ENCODE peak calls at places on chromosomes 3 and 15, in four cellular contexts. One of them, this sample, is unnamed.

GRCh38 chr15:48721061-48721810 is 75.7 kb upstream of the FBN1 start:
- DNase-seq in brain microvascular endothelial cell: no peak
- DNase-seq in tibial nerve: no peak
- DNase-seq in heart left ventricle: no peak
- DNase-seq in this sample: no peak

GRCh38 chr15:86066174-86066829 is 13.4 kb upstream of the AGBL1 start:
- DNase-seq in tibial nerve: no peak
- DNase-seq in heart left ventricle: no peak
- DNase-seq in brain microvascular endothelial cell: no peak
- DNase-seq in this sample: no peak

GRCh38 chr3:19348929-19349564 is 200.7 kb downstream of the KCNH8 start:
- DNase-seq in tibial nerve: no peak
- DNase-seq in brain microvascular endothelial cell: peak
- DNase-seq in heart left ventricle: no peak
- DNase-seq in this sample: no peak

GRCh38 chr3:5330152-5330810 is 142.8 kb downstream of the EDEM1 start:
- DNase-seq in tibial nerve: no peak
- DNase-seq in brain microvascular endothelial cell: peak
- DNase-seq in heart left ventricle: no peak
- DNase-seq in this sample: no peak

GRCh38 chr15:57060799-57061198 is 142.4 kb downstream of the TCF12 start:
- DNase-seq in brain microvascular endothelial cell: peak
- DNase-seq in tibial nerve: no peak
- DNase-seq in heart left ventricle: no peak
- DNase-seq in this sample: no peak

GRCh38 chr3:107676469-107677309 is 153.9 kb downstream of the BBX start:
- DNase-seq in heart left ventricle: no peak
- DNase-seq in brain microvascular endothelial cell: no peak
- DNase-seq in tibial nerve: no peak
- DNase-seq in this sample: no peak

GRCh38 chr3:42505203-42505848 is 2.9 kb downstream of the VIPR1 start:
- DNase-seq in tibial nerve: no peak
- DNase-seq in heart left ventricle: no peak
- DNase-seq in brain microvascular endothelial cell: no peak
- DNase-seq in this sample: no peak

GRCh38 chr3:145191543-145191942 is 969.4 kb downstream of the PLOD2 start:
- DNase-seq in tibial nerve: no peak
- DNase-seq in heart left ventricle: no peak
- DNase-seq in brain microvascular endothelial cell: peak
- DNase-seq in this sample: no peak

GRCh38 chr3:13282528-13282985 is 137.6 kb downstream of the NUP210 start:
- DNase-seq in heart left ventricle: no peak
- DNase-seq in tibial nerve: no peak
- DNase-seq in brain microvascular endothelial cell: no peak
- DNase-seq in this sample: peak

GRCh38 chr3:102163039-102163817 is 271.6 kb upstream of the ZPLD1 start:
- DNase-seq in heart left ventricle: peak
- DNase-seq in tibial nerve: peak
- DNase-seq in brain microvascular endothelial cell: peak
- DNase-seq in this sample: no peak

GRCh38 chr15:72207576-72208085 is 10.0 kb upstream of the GRAMD2A start:
- DNase-seq in heart left ventricle: no peak
- DNase-seq in brain microvascular endothelial cell: no peak
- DNase-seq in tibial nerve: no peak
- DNase-seq in this sample: no peak

GRCh38 chr3:141894524-141895176 is 18.2 kb downstream of the ATP1B3 start:
- DNase-seq in tibial nerve: no peak
- DNase-seq in brain microvascular endothelial cell: peak
- DNase-seq in heart left ventricle: no peak
- DNase-seq in this sample: no peak

GRCh38 chr15:45631831-45632230 is 3.0 kb upstream of the SQOR start:
- DNase-seq in brain microvascular endothelial cell: no peak
- DNase-seq in heart left ventricle: no peak
- DNase-seq in tibial nerve: no peak
- DNase-seq in this sample: no peak

GRCh38 chr15:70799667-70800450 is 36.5 kb upstream of the UACA start:
- DNase-seq in brain microvascular endothelial cell: peak
- DNase-seq in tibial nerve: peak
- DNase-seq in heart left ventricle: peak
- DNase-seq in this sample: no peak

GRCh38 chr3:133944181-133944580 is 48.5 kb upstream of the RAB6B start:
- DNase-seq in tibial nerve: no peak
- DNase-seq in heart left ventricle: no peak
- DNase-seq in brain microvascular endothelial cell: no peak
- DNase-seq in this sample: no peak

GRCh38 chr15:94080416-94080815 is 150.9 kb upstream of the MCTP2 start:
- DNase-seq in tibial nerve: peak
- DNase-seq in heart left ventricle: peak
- DNase-seq in brain microvascular endothelial cell: peak
- DNase-seq in this sample: no peak

GRCh38 chr3:45559560-45560118 is 34.9 kb upstream of the LIMD1 start:
- DNase-seq in heart left ventricle: peak
- DNase-seq in brain microvascular endothelial cell: no peak
- DNase-seq in tibial nerve: no peak
- DNase-seq in this sample: no peak

GRCh38 chr15:66733976-66734375 is 31.9 kb downstream of the SMAD6 start:
- DNase-seq in tibial nerve: no peak
- DNase-seq in heart left ventricle: peak
- DNase-seq in brain microvascular endothelial cell: no peak
- DNase-seq in this sample: no peak

GRCh38 chr3:194472290-194472920 is 14.4 kb downstream of the ATP13A3 start:
- DNase-seq in heart left ventricle: no peak
- DNase-seq in brain microvascular endothelial cell: peak
- DNase-seq in tibial nerve: no peak
- DNase-seq in this sample: no peak

GRCh38 chr15:90691369-90691768 is 25.8 kb upstream of the BLM start:
- DNase-seq in tibial nerve: no peak
- DNase-seq in heart left ventricle: no peak
- DNase-seq in brain microvascular endothelial cell: no peak
- DNase-seq in this sample: no peak

GRCh38 chr3:26438325-26438940 is 184.1 kb upstream of the LRRC3B start:
- DNase-seq in heart left ventricle: no peak
- DNase-seq in tibial nerve: no peak
- DNase-seq in brain microvascular endothelial cell: no peak
- DNase-seq in this sample: no peak

GRCh38 chr15:75823860-75824613 is 19.2 kb upstream of the UBE2Q2 start:
- DNase-seq in tibial nerve: no peak
- DNase-seq in brain microvascular endothelial cell: no peak
- DNase-seq in heart left ventricle: no peak
- DNase-seq in this sample: no peak

GRCh38 chr3:129602730-129603560 is 3.5 kb downstream of the PLXND1 start:
- DNase-seq in tibial nerve: peak
- DNase-seq in brain microvascular endothelial cell: peak
- DNase-seq in heart left ventricle: peak
- DNase-seq in this sample: peak

GRCh38 chr3:99246010-99246654 is 344.6 kb upstream of the DCBLD2 start:
- DNase-seq in brain microvascular endothelial cell: peak
- DNase-seq in heart left ventricle: no peak
- DNase-seq in tibial nerve: no peak
- DNase-seq in this sample: no peak

GRCh38 chr15:20353966-20354883 is 187.4 kb downstream of the GOLGA6L6 start:
- DNase-seq in heart left ventricle: peak
- DNase-seq in tibial nerve: no peak
- DNase-seq in brain microvascular endothelial cell: no peak
- DNase-seq in this sample: peak

GRCh38 chr15:58604455-58604923 is 145.0 kb downstream of the ADAM10 start:
- DNase-seq in brain microvascular endothelial cell: no peak
- DNase-seq in heart left ventricle: no peak
- DNase-seq in tibial nerve: no peak
- DNase-seq in this sample: no peak

GRCh38 chr3:71398157-71398836 is 185.2 kb downstream of the FOXP1 start:
- DNase-seq in heart left ventricle: no peak
- DNase-seq in tibial nerve: no peak
- DNase-seq in brain microvascular endothelial cell: no peak
- DNase-seq in this sample: no peak

GRCh38 chr3:156379327-156379726 is 175.6 kb downstream of the SSR3 start:
- DNase-seq in tibial nerve: no peak
- DNase-seq in brain microvascular endothelial cell: no peak
- DNase-seq in heart left ventricle: no peak
- DNase-seq in this sample: no peak

GRCh38 chr3:196288141-196288460 is 575 bp upstream of the PCYT1A start:
- DNase-seq in tibial nerve: no peak
- DNase-seq in brain microvascular endothelial cell: no peak
- DNase-seq in heart left ventricle: no peak
- DNase-seq in this sample: no peak

GRCh38 chr15:99435138-99435695 is 130.6 kb upstream of the MEF2A start:
- DNase-seq in tibial nerve: peak
- DNase-seq in brain microvascular endothelial cell: no peak
- DNase-seq in heart left ventricle: no peak
- DNase-seq in this sample: no peak

GRCh38 chr3:183188895-183189462 is 26.4 kb upstream of the LAMP3 start:
- DNase-seq in tibial nerve: no peak
- DNase-seq in brain microvascular endothelial cell: peak
- DNase-seq in heart left ventricle: no peak
- DNase-seq in this sample: peak

GRCh38 chr3:174953068-174953467 is 93.9 kb downstream of the NAALADL2 start:
- DNase-seq in brain microvascular endothelial cell: no peak
- DNase-seq in tibial nerve: no peak
- DNase-seq in heart left ventricle: no peak
- DNase-seq in this sample: no peak

GRCh38 chr15:96349933-96350292 is 19.4 kb downstream of the NR2F2 start:
- DNase-seq in heart left ventricle: no peak
- DNase-seq in tibial nerve: no peak
- DNase-seq in brain microvascular endothelial cell: no peak
- DNase-seq in this sample: no peak

GRCh38 chr15:96349034-96349932 is 18.8 kb downstream of the NR2F2 start:
- DNase-seq in tibial nerve: no peak
- DNase-seq in heart left ventricle: no peak
- DNase-seq in brain microvascular endothelial cell: peak
- DNase-seq in this sample: no peak

GRCh38 chr15:96351801-96352593 is 21.5 kb downstream of the NR2F2 start:
- DNase-seq in heart left ventricle: no peak
- DNase-seq in tibial nerve: no peak
- DNase-seq in brain microvascular endothelial cell: peak
- DNase-seq in this sample: no peak

GRCh38 chr15:96350884-96351639 is 20.6 kb downstream of the NR2F2 start:
- DNase-seq in tibial nerve: no peak
- DNase-seq in heart left ventricle: no peak
- DNase-seq in brain microvascular endothelial cell: peak
- DNase-seq in this sample: no peak

DNA sequence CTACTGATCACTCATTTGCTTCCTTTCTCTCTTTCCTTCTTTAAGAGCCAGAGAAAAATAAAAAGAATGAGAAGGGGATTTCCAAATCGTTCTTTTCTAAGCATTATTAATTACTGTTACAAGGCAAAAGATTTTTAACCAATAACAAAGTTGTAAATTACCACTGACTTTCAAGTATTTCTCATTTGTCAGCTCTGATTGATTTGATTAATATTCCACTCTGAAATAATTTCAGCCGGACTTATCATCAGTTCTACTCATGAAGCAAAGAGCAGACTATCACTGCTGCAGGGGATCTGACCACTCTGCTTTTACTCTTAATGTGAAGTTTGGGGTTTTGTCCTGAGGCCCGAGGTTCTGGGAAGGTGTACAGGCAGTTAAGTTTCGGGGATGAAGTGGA is 19.8 kb downstream of the NR2F2 start:
- DNase-seq in heart left ventricle: no peak
- DNase-seq in tibial nerve: no peak
- DNase-seq in brain microvascular endothelial cell: no peak
- DNase-seq in this sample: no peak
- H3K4me3 ChIP-seq in heart left ventricle: no peak
- H3K4me3 ChIP-seq in tibial nerve: no peak
- H3K4me3 ChIP-seq in brain microvascular endothelial cell: no peak
- H3K4me3 ChIP-seq in this sample: no peak

GRCh38 chr15:77540346-77541060 is 92.2 kb downstream of the LINGO1 start:
- DNase-seq in brain microvascular endothelial cell: no peak
- DNase-seq in tibial nerve: no peak
- DNase-seq in heart left ventricle: peak
- DNase-seq in this sample: no peak

GRCh38 chr15:77543159-77543882 is 89.4 kb downstream of the LINGO1 start:
- DNase-seq in tibial nerve: peak
- DNase-seq in brain microvascular endothelial cell: peak
- DNase-seq in heart left ventricle: peak
- DNase-seq in this sample: peak

GRCh38 chr15:77544162-77544561 is 88.5 kb downstream of the LINGO1 start:
- DNase-seq in heart left ventricle: no peak
- DNase-seq in brain microvascular endothelial cell: no peak
- DNase-seq in tibial nerve: no peak
- DNase-seq in this sample: no peak

GRCh38 chr15:77541421-77542181 is 91.1 kb downstream of the LINGO1 start:
- DNase-seq in tibial nerve: peak
- DNase-seq in brain microvascular endothelial cell: no peak
- DNase-seq in heart left ventricle: no peak
- DNase-seq in this sample: peak

DNA sequence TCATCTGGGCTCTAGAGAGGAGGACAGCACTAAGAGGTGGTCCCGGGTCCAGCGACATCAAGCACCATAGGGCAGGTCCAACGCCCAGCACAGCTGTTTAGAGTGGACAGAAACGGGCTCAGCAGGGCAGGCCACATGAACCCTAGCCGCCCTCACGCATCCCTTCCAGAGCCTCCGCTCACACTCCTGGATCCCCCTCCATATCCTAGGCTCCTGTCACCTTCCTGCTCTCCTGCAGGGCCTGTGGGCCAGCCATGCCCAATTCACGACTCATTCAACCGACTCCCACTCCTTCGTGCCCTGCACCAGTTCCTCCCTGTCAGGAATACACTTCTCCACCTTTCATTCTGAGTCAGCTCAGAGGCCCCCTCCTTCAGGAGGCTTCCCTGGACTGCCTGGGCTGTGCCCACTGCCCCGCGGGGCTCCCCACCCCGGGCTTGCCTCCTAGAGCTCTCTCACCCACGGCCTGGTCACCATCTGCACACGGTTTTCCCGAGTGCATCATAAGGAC is 90.2 kb downstream of the LINGO1 start:
- DNase-seq in heart left ventricle: no peak
- DNase-seq in brain microvascular endothelial cell: no peak
- DNase-seq in tibial nerve: no peak
- DNase-seq in this sample: no peak
- H3K4me3 ChIP-seq in heart left ventricle: no peak
- H3K4me3 ChIP-seq in brain microvascular endothelial cell: peak
- H3K4me3 ChIP-seq in tibial nerve: no peak
- H3K4me3 ChIP-seq in this sample: peak

GRCh38 chr15:64843996-64844395 is 2.3 kb downstream of the PLEKHO2 start:
- DNase-seq in tibial nerve: no peak
- DNase-seq in heart left ventricle: no peak
- DNase-seq in brain microvascular endothelial cell: no peak
- DNase-seq in this sample: no peak
- H3K4me3 ChIP-seq in tibial nerve: peak
- H3K4me3 ChIP-seq in heart left ventricle: peak
- H3K4me3 ChIP-seq in brain microvascular endothelial cell: peak
- H3K4me3 ChIP-seq in this sample: peak

GRCh38 chr3:69044608-69045007 is 7.5 kb downstream of the TMF1 start:
- DNase-seq in tibial nerve: no peak
- DNase-seq in heart left ventricle: no peak
- DNase-seq in brain microvascular endothelial cell: no peak
- DNase-seq in this sample: no peak
- H3K4me3 ChIP-seq in tibial nerve: no peak
- H3K4me3 ChIP-seq in heart left ventricle: no peak
- H3K4me3 ChIP-seq in brain microvascular endothelial cell: no peak
- H3K4me3 ChIP-seq in this sample: no peak

This sample was measured in lower lobe of right lung.